ENCODE peak calls at places on chromosome 10, in six cellular contexts. M, G, L, C, Z and U are unnamed samples. For H3K27me3 and H3K9me3, the result is how much of the 10 kb centered on the place peaks cover.

GRCh38 chr10:60480865-60481563 is 91.3 kb upstream of the ANK3 start:
- DNase-seq in L (peak), Z (no peak), C (no peak), G (no peak), M (no peak), U (no peak)

GRCh38 chr10:127450644-127451043 is 98.5 kb upstream of the NPS start:
- DNase-seq in Z (no peak), L (no peak), G (no peak), C (no peak), M (no peak), U (no peak)

GRCh38 chr10:101466016-101466912 is 112.3 kb downstream of the BTRC start:
- DNase-seq in G (no peak), C (no peak), L (no peak), Z (no peak), M (no peak), U (no peak)

GRCh38 chr10:129780158-129780557 is 183.9 kb downstream of the EBF3 start:
- DNase-seq in Z (no peak), G (no peak), M (no peak), C (no peak), L (no peak), U (no peak)

GRCh38 chr10:4543943-4544540 is 282.0 kb upstream of the AKR1E2 start:
- DNase-seq in C (no peak), L (no peak), G (no peak), M (no peak), Z (no peak), U (no peak)

GRCh38 chr10:97771055-97771811 is 566 bp downstream of the SFRP5 start:
- DNase-seq in Z (no peak), M (no peak), C (no peak), G (peak), L (no peak), U (no peak)

GRCh38 chr10:96359616-96360015 is 814 bp upstream of the OPALIN start:
- DNase-seq in G (no peak), Z (no peak), M (no peak), C (no peak), L (no peak), U (no peak)

GRCh38 chr10:16439294-16439693 is 2.5 kb downstream of the PTER start:
- DNase-seq in L (no peak), Z (no peak), G (no peak), M (no peak), C (no peak), U (no peak)

GRCh38 chr10:32713560-32713959 is 244.5 kb downstream of the ITGB1 start:
- DNase-seq in G (no peak), Z (no peak), M (peak), C (no peak), L (no peak), U (no peak)

GRCh38 chr10:117734626-117735405 is 192.3 kb downstream of the EMX2 start:
- DNase-seq in C (no peak), Z (no peak), M (no peak), G (peak), L (no peak), U (no peak)

GRCh38 chr10:30359373-30360206 is 10.5 kb upstream of the MTPAP start:
- DNase-seq in Z (peak), M (peak), C (peak), L (peak), G (peak), U (peak)

GRCh38 chr10:124004372-124004928 is 88.9 kb downstream of the CHST15 start:
- DNase-seq in Z (no peak), L (no peak), G (peak), M (peak), C (no peak), U (no peak)

GRCh38 chr10:32077896-32078295 is 21.7 kb upstream of the KIF5B start:
- DNase-seq in L (no peak), G (no peak), C (no peak), Z (no peak), M (peak), U (no peak)

GRCh38 chr10:1198453-1199344 is 142.5 kb downstream of the WDR37 start:
- DNase-seq in L (no peak), M (no peak), C (no peak), Z (no peak), G (peak), U (no peak)

GRCh38 chr10:6542999-6543430 is 37.1 kb downstream of the PRKCQ start:
- DNase-seq in M (peak), Z (no peak), L (no peak), C (no peak), G (no peak), U (no peak)

GRCh38 chr10:125200396-125200795 is 40.0 kb upstream of the CTBP2 start:
- DNase-seq in Z (no peak), L (no peak), C (no peak), G (no peak), M (no peak), U (no peak)

GRCh38 chr10:81248846-81249245 is 626.1 kb upstream of the NRG3 start:
- DNase-seq in M (no peak), L (no peak), G (no peak), Z (no peak), C (no peak), U (no peak)

GRCh38 chr10:71864861-71865473 is 13.9 kb upstream of the PSAP start:
- DNase-seq in M (no peak), L (no peak), G (no peak), Z (no peak), C (no peak), U (no peak)

GRCh38 chr10:126439947-126440346 is 51.7 kb upstream of the ADAM12 start:
- DNase-seq in G (no peak), M (no peak), C (no peak), Z (no peak), L (no peak), U (no peak)

GRCh38 chr10:130361351-130362105 is 225.3 kb downstream of the GLRX3 start:
- DNase-seq in L (no peak), Z (no peak), G (no peak), M (no peak), C (no peak), U (no peak)

GRCh38 chr10:27844223-27844622 is 98.6 kb upstream of the MKX start:
- DNase-seq in M (no peak), Z (no peak), C (no peak), G (no peak), L (no peak), U (no peak)

GRCh38 chr10:121078672-121079102 is 227.5 kb downstream of the WDR11 start:
- DNase-seq in C (no peak), L (no peak), M (no peak), Z (no peak), G (no peak), U (no peak)

GRCh38 chr10:88952647-88953111 is at the start of gene ACTA2:
- DNase-seq in C (no peak), L (no peak), G (no peak), Z (no peak), M (no peak), U (no peak)

GRCh38 chr10:34999532-34999931 is 90.6 kb downstream of the CUL2 start:
- DNase-seq in M (peak), G (no peak), C (no peak), L (no peak), Z (no peak), U (no peak)

GRCh38 chr10:35938160-35938559 is 296.1 kb upstream of the FZD8 start:
- DNase-seq in Z (no peak), M (no peak), C (no peak), L (no peak), G (no peak), U (no peak)

GRCh38 chr10:24465899-24466615 is 257.1 kb downstream of the KIAA1217 start:
- DNase-seq in G (no peak), L (peak), C (peak), Z (peak), M (peak), U (no peak)

GRCh38 chr10:110644598-110645462 is 694 bp downstream of the RBM20 start:
- DNase-seq in M (no peak), L (no peak), C (no peak), Z (peak), G (no peak), U (no peak)

GRCh38 chr10:110646417-110647135 is 2.4 kb downstream of the RBM20 start:
- DNase-seq in C (no peak), G (no peak), Z (peak), M (no peak), L (no peak), U (no peak)

GRCh38 chr10:110642204-110642979 is 1.7 kb upstream of the RBM20 start:
- DNase-seq in Z (no peak), C (no peak), L (no peak), G (no peak), M (no peak), U (no peak)

GRCh38 chr10:110642980-110643655 is 1.0 kb upstream of the RBM20 start:
- DNase-seq in M (no peak), G (peak), Z (no peak), L (no peak), C (no peak), U (no peak)

GRCh38 chr10:110643670-110644597 is at the start of gene RBM20:
- DNase-seq in Z (peak), M (no peak), G (peak), L (no peak), C (no peak), U (no peak)
- H3K27me3 ChIP-seq in Z (under half), M (under half), G (under half), L (under half), C (under half), U (half or more)

GRCh38 chr10:103458720-103459119 is at the start of gene CALHM1:
- DNase-seq in C (no peak), L (no peak), G (no peak), M (no peak), Z (peak), U (no peak)

GRCh38 chr10:103456074-103456660 is 2.5 kb downstream of the CALHM1 start:
- DNase-seq in Z (no peak), M (no peak), G (no peak), L (no peak), C (no peak), U (no peak)

GRCh38 chr10:103457176-103457712 is 1.5 kb downstream of the CALHM1 start:
- DNase-seq in C (no peak), G (no peak), Z (no peak), L (no peak), M (no peak), U (no peak)

GRCh38 chr10:103455235-103455634 is 3.1 kb upstream of the CALHM2 start:
- DNase-seq in L (no peak), Z (no peak), C (no peak), G (no peak), M (no peak), U (no peak)

GRCh38 chr10:103457896-103458583 is 660 bp downstream of the CALHM1 start:
- DNase-seq in C (no peak), L (no peak), M (no peak), G (no peak), Z (no peak), U (no peak)
- H3K9me3 ChIP-seq in C (under half), L (under half), M (under half), G (under half), Z (under half), U (under half)

GRCh38 chr10:75801121-75801520 is 369.7 kb downstream of the LRMDA start:
- DNase-seq in M (no peak), L (no peak), C (no peak), G (no peak), Z (no peak), U (no peak)
- TF ChIP-seq ZNF274 in M (no peak), L (no peak), C (no peak), G (no peak), Z (no peak), U (no peak)

DNA sequence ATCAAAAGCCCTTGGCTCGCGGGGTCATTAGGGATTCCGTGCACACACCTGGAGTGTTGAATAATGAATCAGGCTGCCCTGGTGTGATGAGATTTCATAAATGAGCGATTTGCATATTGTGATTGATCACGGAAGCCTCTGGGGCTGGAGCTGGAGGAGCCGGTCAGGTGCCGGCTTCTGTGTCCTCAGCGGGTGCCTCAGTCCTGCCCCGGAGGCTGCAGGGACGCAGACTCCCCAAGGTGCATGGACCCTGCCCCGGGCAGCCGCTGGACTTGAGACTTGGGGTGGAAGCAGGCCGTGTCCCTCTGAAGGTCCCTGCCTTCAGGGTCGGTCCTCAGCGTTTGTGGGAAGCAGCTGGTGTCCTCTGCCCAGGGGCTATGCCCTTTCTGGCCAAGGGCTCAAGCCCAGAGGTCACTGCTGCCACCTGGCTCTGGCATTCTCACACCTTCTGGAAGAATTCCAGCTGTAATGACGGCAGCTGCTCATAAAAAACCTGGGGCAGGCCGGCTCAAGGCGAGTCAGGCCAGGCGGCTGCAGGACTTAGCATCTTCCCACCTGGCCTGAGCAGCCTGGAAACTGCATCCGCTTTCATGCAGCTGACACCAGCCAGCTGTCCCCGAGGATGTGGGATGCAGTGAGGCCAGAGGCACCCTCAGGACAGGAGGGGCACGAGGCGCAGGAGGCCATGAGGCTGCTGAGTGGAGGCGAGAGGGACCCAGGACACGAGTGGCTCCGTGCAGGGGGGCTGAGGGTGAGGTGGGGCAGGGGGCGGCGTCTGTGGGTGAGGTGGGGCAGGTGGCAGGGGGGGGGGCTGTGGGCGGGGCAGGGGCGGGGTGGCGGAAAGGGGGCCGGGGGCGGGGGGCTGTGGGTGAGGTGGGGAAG is 47.7 kb upstream of the ADGRA1 start:
- DNase-seq in G (no peak), M (no peak), C (no peak), Z (no peak), L (no peak), U (no peak)
- H3K27me3 ChIP-seq in G (under half), M (half or more), C (under half), Z (under half), L (under half), U (under half)

DNA sequence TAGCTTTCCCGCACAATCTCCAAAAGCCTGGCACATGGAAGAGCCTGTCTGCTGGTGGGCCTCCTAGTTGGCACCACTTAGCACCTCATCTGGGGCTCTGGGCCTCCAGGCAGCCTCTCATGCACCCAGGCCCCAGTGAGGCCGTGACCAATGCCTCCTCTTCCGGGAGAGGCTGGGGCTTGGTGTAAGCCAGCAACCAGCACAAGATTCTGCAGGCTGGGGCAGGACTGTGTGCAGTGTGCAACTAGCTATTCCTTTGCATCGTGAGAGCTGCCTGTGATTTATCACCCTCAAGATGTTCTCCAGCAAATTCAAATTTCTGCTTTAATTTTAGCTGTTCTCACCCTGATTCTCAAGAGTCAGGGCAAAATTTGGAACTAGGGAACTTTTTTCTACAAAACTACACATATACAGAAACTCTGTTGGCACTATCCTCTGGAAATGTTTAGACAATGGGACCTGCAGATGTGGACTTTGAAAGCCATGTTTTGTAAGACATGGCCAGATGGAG is 603.7 kb upstream of the MKI67 start:
- DNase-seq in Z (no peak), M (no peak), G (no peak), C (no peak), L (no peak), U (no peak)
- H3K9me3 ChIP-seq in Z (under half), M (under half), G (under half), C (under half), L (under half), U (under half)

GRCh38 chr10:115921795-115922194 is 351.2 kb downstream of the GFRA1 start:
- DNase-seq in Z (no peak), L (no peak), C (no peak), M (no peak), G (no peak), U (no peak)
- TF ChIP-seq ZNF274 in Z (no peak), L (no peak), C (no peak), M (no peak), G (no peak), U (no peak)

GRCh38 chr10:131876021-131876420 is 24.8 kb upstream of the PPP2R2D start:
- DNase-seq in C (no peak), G (no peak), Z (no peak), L (no peak), M (no peak), U (no peak)
- H3K27me3 ChIP-seq in C (under half), G (under half), Z (under half), L (under half), M (half or more), U (under half)

DNA sequence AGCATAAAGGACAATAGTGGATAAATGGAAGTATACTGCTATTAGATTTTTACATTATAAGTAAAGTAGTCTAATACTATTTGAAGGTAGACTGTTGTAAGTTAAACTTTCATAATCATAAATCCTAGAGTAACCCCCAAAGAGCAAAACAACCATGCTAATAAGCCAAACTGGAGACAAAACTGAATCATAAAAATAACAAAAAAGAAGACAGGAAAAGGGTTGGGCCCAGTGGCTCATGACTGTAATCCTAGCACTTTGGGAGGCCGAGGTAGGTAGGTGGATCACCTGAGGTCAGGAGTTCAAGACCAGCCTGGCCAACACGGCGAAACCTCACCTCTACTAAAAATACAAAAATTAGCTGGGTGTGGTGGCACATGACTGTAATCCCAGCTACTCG is 9.7 kb downstream of the CACUL1 start:
- DNase-seq in L (no peak), M (no peak), G (no peak), C (no peak), Z (no peak), U (no peak)
- H3K9me3 ChIP-seq in L (under half), M (under half), G (under half), C (under half), Z (under half), U (under half)